ENCODE peak calls at places on chromosome 20, in seven cellular contexts. One of them, this sample, is unnamed.

GRCh38 chr20:35558981-35559693 is 17.3 kb downstream of the ERGIC3 start:
- DNase-seq in fibroblast of mammary gland: no peak
- DNase-seq in GM13977: no peak
- DNase-seq in heart left ventricle: no peak
- DNase-seq in GM20000: no peak
- DNase-seq in esophagus squamous epithelium: no peak
- DNase-seq in PC-3: no peak
- DNase-seq in this sample: no peak

GRCh38 chr20:39518649-39519048 is 556.5 kb downstream of the DHX35 start:
- DNase-seq in fibroblast of mammary gland: peak; percentile 13
- DNase-seq in GM13977: no peak
- DNase-seq in heart left ventricle: no peak
- DNase-seq in GM20000: no peak
- DNase-seq in esophagus squamous epithelium: no peak
- DNase-seq in PC-3: no peak
- DNase-seq in this sample: no peak

GRCh38 chr20:35618372-35619131 is 2.9 kb downstream of the SPAG4 start:
- DNase-seq in fibroblast of mammary gland: peak; percentile 23
- DNase-seq in GM13977: peak; percentile 50
- DNase-seq in heart left ventricle: peak; percentile 64
- DNase-seq in GM20000: peak; percentile 42
- DNase-seq in esophagus squamous epithelium: no peak
- DNase-seq in PC-3: peak; percentile 46
- DNase-seq in this sample: peak; percentile 19

GRCh38 chr20:23083553-23084220 is 2.4 kb downstream of the CD93 start:
- DNase-seq in fibroblast of mammary gland: no peak
- DNase-seq in GM13977: no peak
- DNase-seq in heart left ventricle: no peak
- DNase-seq in GM20000: no peak
- DNase-seq in esophagus squamous epithelium: no peak
- DNase-seq in PC-3: no peak
- DNase-seq in this sample: no peak

GRCh38 chr20:2652724-2653510 is 485 bp downstream of the NOP56 start:
- DNase-seq in fibroblast of mammary gland: no peak
- DNase-seq in GM13977: peak; percentile 64
- DNase-seq in heart left ventricle: no peak
- DNase-seq in GM20000: peak; percentile 65
- DNase-seq in esophagus squamous epithelium: no peak
- DNase-seq in PC-3: no peak
- DNase-seq in this sample: no peak

GRCh38 chr20:2326046-2326445 is 30.2 kb downstream of the TGM3 start:
- DNase-seq in fibroblast of mammary gland: no peak
- DNase-seq in GM13977: no peak
- DNase-seq in heart left ventricle: no peak
- DNase-seq in GM20000: no peak
- DNase-seq in esophagus squamous epithelium: no peak
- DNase-seq in PC-3: no peak
- DNase-seq in this sample: no peak

GRCh38 chr20:43906505-43907034 is 8.1 kb upstream of the TOX2 start:
- DNase-seq in fibroblast of mammary gland: no peak
- DNase-seq in GM13977: no peak
- DNase-seq in heart left ventricle: no peak
- DNase-seq in GM20000: no peak
- DNase-seq in esophagus squamous epithelium: no peak
- DNase-seq in PC-3: no peak
- DNase-seq in this sample: no peak

GRCh38 chr20:25309395-25310267 is 61.7 kb downstream of the PYGB start:
- DNase-seq in fibroblast of mammary gland: peak; percentile 97
- DNase-seq in GM13977: peak; percentile 19
- DNase-seq in heart left ventricle: peak; percentile 74
- DNase-seq in GM20000: no peak
- DNase-seq in esophagus squamous epithelium: no peak
- DNase-seq in PC-3: peak; percentile 88
- DNase-seq in this sample: peak; percentile 86

GRCh38 chr20:1423625-1424106 is 30.8 kb upstream of the FKBP1A start:
- DNase-seq in fibroblast of mammary gland: peak; percentile 76
- DNase-seq in GM13977: no peak
- DNase-seq in heart left ventricle: no peak
- DNase-seq in GM20000: no peak
- DNase-seq in esophagus squamous epithelium: no peak
- DNase-seq in PC-3: peak; percentile 53
- DNase-seq in this sample: peak; percentile 53

GRCh38 chr20:10655723-10656122 is 18.1 kb downstream of the JAG1 start:
- DNase-seq in fibroblast of mammary gland: no peak
- DNase-seq in GM13977: no peak
- DNase-seq in heart left ventricle: no peak
- DNase-seq in GM20000: no peak
- DNase-seq in esophagus squamous epithelium: no peak
- DNase-seq in PC-3: no peak
- DNase-seq in this sample: no peak

GRCh38 chr20:51442602-51443001 is 99.9 kb downstream of the NFATC2 start:
- DNase-seq in fibroblast of mammary gland: peak; percentile 19
- DNase-seq in GM13977: no peak
- DNase-seq in heart left ventricle: no peak
- DNase-seq in GM20000: no peak
- DNase-seq in esophagus squamous epithelium: no peak
- DNase-seq in PC-3: no peak
- DNase-seq in this sample: no peak

GRCh38 chr20:43567477-43567876 is 8.7 kb downstream of the SGK2 start:
- DNase-seq in fibroblast of mammary gland: no peak
- DNase-seq in GM13977: no peak
- DNase-seq in heart left ventricle: no peak
- DNase-seq in GM20000: no peak
- DNase-seq in esophagus squamous epithelium: no peak
- DNase-seq in PC-3: no peak
- DNase-seq in this sample: no peak

GRCh38 chr20:8155229-8155628 is 23.2 kb downstream of the PLCB1 start:
- DNase-seq in fibroblast of mammary gland: no peak
- DNase-seq in GM13977: no peak
- DNase-seq in heart left ventricle: no peak
- DNase-seq in GM20000: no peak
- DNase-seq in esophagus squamous epithelium: no peak
- DNase-seq in PC-3: peak; percentile 73
- DNase-seq in this sample: no peak

GRCh38 chr20:24490598-24490997 is 21.2 kb downstream of the SYNDIG1 start:
- DNase-seq in fibroblast of mammary gland: no peak
- DNase-seq in GM13977: no peak
- DNase-seq in heart left ventricle: no peak
- DNase-seq in GM20000: no peak
- DNase-seq in esophagus squamous epithelium: no peak
- DNase-seq in PC-3: no peak
- DNase-seq in this sample: no peak

GRCh38 chr20:5748246-5748645 is 2.0 kb upstream of the SHLD1 start:
- DNase-seq in fibroblast of mammary gland: no peak
- DNase-seq in GM13977: no peak
- DNase-seq in heart left ventricle: no peak
- DNase-seq in GM20000: no peak
- DNase-seq in esophagus squamous epithelium: no peak
- DNase-seq in PC-3: no peak
- DNase-seq in this sample: no peak

GRCh38 chr20:34825530-34826362 is at the start of gene NCOA6:
- DNase-seq in fibroblast of mammary gland: peak; percentile 74
- DNase-seq in GM13977: peak; percentile 91
- DNase-seq in heart left ventricle: peak; percentile 94
- DNase-seq in GM20000: peak; percentile 93
- DNase-seq in esophagus squamous epithelium: peak; percentile 51
- DNase-seq in PC-3: peak; percentile 77
- DNase-seq in this sample: peak; percentile 78

GRCh38 chr20:16469395-16469905 is 103.8 kb downstream of the KIF16B start:
- DNase-seq in fibroblast of mammary gland: no peak
- DNase-seq in GM13977: no peak
- DNase-seq in heart left ventricle: no peak
- DNase-seq in GM20000: no peak
- DNase-seq in esophagus squamous epithelium: no peak
- DNase-seq in PC-3: no peak
- DNase-seq in this sample: no peak

GRCh38 chr20:57399587-57400261 is 8.5 kb downstream of the RBM38 start:
- DNase-seq in fibroblast of mammary gland: no peak
- DNase-seq in GM13977: peak; percentile 88
- DNase-seq in heart left ventricle: peak; percentile 68
- DNase-seq in GM20000: peak; percentile 87
- DNase-seq in esophagus squamous epithelium: no peak
- DNase-seq in PC-3: no peak
- DNase-seq in this sample: no peak

GRCh38 chr20:19802492-19803158 is 44.6 kb downstream of the RIN2 start:
- DNase-seq in fibroblast of mammary gland: no peak
- DNase-seq in GM13977: no peak
- DNase-seq in heart left ventricle: no peak
- DNase-seq in GM20000: no peak
- DNase-seq in esophagus squamous epithelium: no peak
- DNase-seq in PC-3: peak; percentile 87
- DNase-seq in this sample: no peak

GRCh38 chr20:62661647-62662046 is 19.3 kb downstream of the SLCO4A1 start:
- DNase-seq in fibroblast of mammary gland: no peak
- DNase-seq in GM13977: no peak
- DNase-seq in heart left ventricle: no peak
- DNase-seq in GM20000: no peak
- DNase-seq in esophagus squamous epithelium: no peak
- DNase-seq in PC-3: no peak
- DNase-seq in this sample: no peak

GRCh38 chr20:61464634-61465033 is 212.6 kb downstream of the CDH4 start:
- DNase-seq in fibroblast of mammary gland: no peak
- DNase-seq in GM13977: no peak
- DNase-seq in heart left ventricle: no peak
- DNase-seq in GM20000: no peak
- DNase-seq in esophagus squamous epithelium: no peak
- DNase-seq in PC-3: no peak
- DNase-seq in this sample: no peak

GRCh38 chr20:57456116-57456515 is 64.9 kb downstream of the RBM38 start:
- DNase-seq in fibroblast of mammary gland: no peak
- DNase-seq in GM13977: no peak
- DNase-seq in heart left ventricle: no peak
- DNase-seq in GM20000: no peak
- DNase-seq in esophagus squamous epithelium: no peak
- DNase-seq in PC-3: no peak
- DNase-seq in this sample: no peak

GRCh38 chr20:1861996-1862664 is 33.1 kb upstream of the SIRPA start:
- DNase-seq in fibroblast of mammary gland: no peak
- DNase-seq in GM13977: no peak
- DNase-seq in heart left ventricle: no peak
- DNase-seq in GM20000: no peak
- DNase-seq in esophagus squamous epithelium: no peak
- DNase-seq in PC-3: no peak
- DNase-seq in this sample: no peak

GRCh38 chr20:278181-278580 is 12.4 kb downstream of the C20orf96 start:
- DNase-seq in fibroblast of mammary gland: no peak
- DNase-seq in GM13977: no peak
- DNase-seq in heart left ventricle: no peak
- DNase-seq in GM20000: no peak
- DNase-seq in esophagus squamous epithelium: no peak
- DNase-seq in PC-3: no peak
- DNase-seq in this sample: no peak

GRCh38 chr20:56504373-56505005 is 20.1 kb upstream of the FAM209A start:
- DNase-seq in fibroblast of mammary gland: peak; percentile 4
- DNase-seq in GM13977: no peak
- DNase-seq in heart left ventricle: no peak
- DNase-seq in GM20000: no peak
- DNase-seq in esophagus squamous epithelium: no peak
- DNase-seq in PC-3: no peak
- DNase-seq in this sample: no peak

GRCh38 chr20:38286586-38287502 is 17.1 kb upstream of the BPI start:
- DNase-seq in fibroblast of mammary gland: no peak
- DNase-seq in GM13977: no peak
- DNase-seq in heart left ventricle: no peak
- DNase-seq in GM20000: no peak
- DNase-seq in esophagus squamous epithelium: no peak
- DNase-seq in PC-3: no peak
- DNase-seq in this sample: no peak

GRCh38 chr20:23666698-23667097 is 22.1 kb downstream of the CST4 start:
- DNase-seq in fibroblast of mammary gland: no peak
- DNase-seq in GM13977: no peak
- DNase-seq in heart left ventricle: no peak
- DNase-seq in GM20000: no peak
- DNase-seq in esophagus squamous epithelium: no peak
- DNase-seq in PC-3: no peak
- DNase-seq in this sample: no peak

GRCh38 chr20:17811605-17811965 is 111.8 kb downstream of the BANF2 start:
- DNase-seq in fibroblast of mammary gland: no peak
- DNase-seq in GM13977: no peak
- DNase-seq in heart left ventricle: no peak
- DNase-seq in GM20000: no peak
- DNase-seq in esophagus squamous epithelium: no peak
- DNase-seq in PC-3: no peak
- DNase-seq in this sample: no peak

GRCh38 chr20:55057779-55058415 is 582.5 kb downstream of the DOK5 start:
- DNase-seq in fibroblast of mammary gland: peak; percentile 11
- DNase-seq in GM13977: no peak
- DNase-seq in heart left ventricle: no peak
- DNase-seq in GM20000: no peak
- DNase-seq in esophagus squamous epithelium: no peak
- DNase-seq in PC-3: no peak
- DNase-seq in this sample: no peak

GRCh38 chr20:59955131-59955796 is 3.0 kb upstream of the CDH26 start:
- DNase-seq in fibroblast of mammary gland: peak; percentile 8
- DNase-seq in GM13977: no peak
- DNase-seq in heart left ventricle: no peak
- DNase-seq in GM20000: no peak
- DNase-seq in esophagus squamous epithelium: no peak
- DNase-seq in PC-3: peak; percentile 65
- DNase-seq in this sample: peak; percentile 35
- TF ChIP-seq CTCF in fibroblast of mammary gland: peak; percentile 10
- TF ChIP-seq CTCF in GM13977: peak; percentile 9
- TF ChIP-seq CTCF in heart left ventricle: peak; percentile 30
- TF ChIP-seq CTCF in GM20000: no peak
- TF ChIP-seq CTCF in esophagus squamous epithelium: no peak
- TF ChIP-seq CTCF in PC-3: peak; percentile 69
- TF ChIP-seq CTCF in this sample: peak; percentile 52

DNA sequence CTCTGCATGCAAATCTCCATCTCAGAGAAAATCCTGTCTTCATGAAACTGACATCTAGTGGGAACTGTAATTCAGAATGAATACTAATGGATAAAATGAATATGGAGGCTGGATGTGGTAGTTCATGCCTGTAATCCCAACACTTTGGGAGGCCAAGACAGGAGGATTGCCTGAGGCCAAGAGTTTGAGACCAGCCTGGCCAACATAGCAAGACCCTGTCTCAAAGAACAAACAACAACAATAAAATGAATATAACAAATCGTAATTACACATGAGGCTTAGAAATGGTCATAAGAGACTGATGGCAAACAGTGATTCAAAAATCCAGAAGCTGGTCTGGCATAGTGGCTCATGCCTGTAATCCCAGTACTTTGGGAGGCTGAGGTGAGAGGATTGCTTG is 44.6 kb upstream of the DSN1 start:
- DNase-seq in fibroblast of mammary gland: no peak
- DNase-seq in GM13977: no peak
- DNase-seq in heart left ventricle: no peak
- DNase-seq in GM20000: no peak
- DNase-seq in esophagus squamous epithelium: no peak
- DNase-seq in PC-3: no peak
- DNase-seq in this sample: no peak
- TF ChIP-seq CTCF in fibroblast of mammary gland: no peak
- TF ChIP-seq CTCF in GM13977: no peak
- TF ChIP-seq CTCF in heart left ventricle: no peak
- TF ChIP-seq CTCF in GM20000: no peak
- TF ChIP-seq CTCF in esophagus squamous epithelium: no peak
- TF ChIP-seq CTCF in PC-3: no peak
- TF ChIP-seq CTCF in this sample: no peak

GRCh38 chr20:9582137-9582536 is 67.7 kb downstream of the LAMP5 start:
- DNase-seq in fibroblast of mammary gland: no peak
- DNase-seq in GM13977: no peak
- DNase-seq in heart left ventricle: no peak
- DNase-seq in GM20000: no peak
- DNase-seq in esophagus squamous epithelium: no peak
- DNase-seq in PC-3: no peak
- DNase-seq in this sample: no peak
- TF ChIP-seq CTCF in fibroblast of mammary gland: no peak
- TF ChIP-seq CTCF in GM13977: no peak
- TF ChIP-seq CTCF in heart left ventricle: no peak
- TF ChIP-seq CTCF in GM20000: no peak
- TF ChIP-seq CTCF in esophagus squamous epithelium: no peak
- TF ChIP-seq CTCF in PC-3: no peak
- TF ChIP-seq CTCF in this sample: no peak

GRCh38 chr20:32034581-32035397 is 17.3 kb upstream of the HCK start:
- DNase-seq in fibroblast of mammary gland: no peak
- DNase-seq in GM13977: no peak
- DNase-seq in heart left ventricle: no peak
- DNase-seq in GM20000: no peak
- DNase-seq in esophagus squamous epithelium: no peak
- DNase-seq in PC-3: no peak
- DNase-seq in this sample: peak; percentile 33
- TF ChIP-seq CTCF in fibroblast of mammary gland: no peak
- TF ChIP-seq CTCF in GM13977: peak; percentile 57
- TF ChIP-seq CTCF in heart left ventricle: peak; percentile 6
- TF ChIP-seq CTCF in GM20000: peak; percentile 21
- TF ChIP-seq CTCF in esophagus squamous epithelium: peak; percentile 6
- TF ChIP-seq CTCF in PC-3: peak; percentile 41
- TF ChIP-seq CTCF in this sample: peak; percentile 45

This sample was measured in AG10803.